ENCODE peak calls at places on chromosomes 13 and 19, in seven cellular contexts. M is keratinocyte, E is neural progenitor cell, A is OCI-LY7, R is fibroblast of lung, B is PC-3, G is mesendoderm. S is an unnamed sample.

GRCh38 chr13:38543561-38543960 is 143.3 kb upstream of the FREM2 start:
- DNase-seq in A (no peak), R (peak; percentile 70), E (no peak), B (no peak), M (no peak), G (no peak), S (no peak)

GRCh38 chr13:98892077-98892476 is 85.8 kb downstream of the DOCK9 start:
- DNase-seq in M (no peak), G (no peak), B (no peak), A (no peak), E (no peak), R (no peak), S (no peak)

GRCh38 chr19:44576843-44577565 is 36.4 kb upstream of the IGSF23 start:
- DNase-seq in M (no peak), G (peak; percentile 75), E (peak; percentile 58), R (peak; percentile 28), A (peak; percentile 41), B (peak; percentile 71), S (peak; percentile 84)

GRCh38 chr19:23470873-23471555 is 75.7 kb upstream of the ZNF91 start:
- DNase-seq in R (no peak), E (no peak), M (no peak), B (no peak), A (no peak), G (no peak), S (peak; percentile 66)

GRCh38 chr13:45316996-45317395 is 24.0 kb downstream of the TPT1 start:
- DNase-seq in M (no peak), G (no peak), B (no peak), R (no peak), E (no peak), A (no peak), S (no peak)

GRCh38 chr19:41545547-41545946 is 30.4 kb upstream of the CEACAM21 start:
- DNase-seq in B (no peak), M (no peak), A (peak; percentile 51), E (no peak), R (no peak), G (no peak), S (no peak)

GRCh38 chr13:30916991-30917390 is 10.9 kb downstream of the MEDAG start:
- DNase-seq in E (no peak), B (no peak), M (no peak), A (no peak), R (no peak), G (no peak), S (no peak)

GRCh38 chr13:46100191-46100877 is 4.5 kb downstream of the CPB2 start:
- DNase-seq in M (no peak), E (no peak), R (peak; percentile 3), A (peak; percentile 2), B (no peak), G (no peak), S (no peak)

GRCh38 chr13:72132065-72132464 is 265.1 kb upstream of the DACH1 start:
- DNase-seq in G (peak; percentile 13), R (no peak), B (no peak), E (no peak), A (no peak), M (no peak), S (no peak)

GRCh38 chr19:44848036-44848804 is 2.1 kb downstream of the NECTIN2 start:
- DNase-seq in M (no peak), A (no peak), R (peak; percentile 57), E (peak; percentile 67), B (peak; percentile 30), G (peak; percentile 93), S (peak; percentile 87)

GRCh38 chr13:104327217-104327616 is 1261.0 kb upstream of the SLC10A2 start:
- DNase-seq in R (peak; percentile 26), G (no peak), A (no peak), M (no peak), E (no peak), B (no peak), S (no peak)

GRCh38 chr13:73001971-73002370 is 56.8 kb upstream of the KLF5 start:
- DNase-seq in A (no peak), G (no peak), M (no peak), E (no peak), R (no peak), B (no peak), S (no peak)

GRCh38 chr13:110294624-110295023 is 12.3 kb downstream of the COL4A1 start:
- DNase-seq in M (no peak), B (no peak), E (no peak), R (no peak), G (no peak), A (no peak), S (no peak)

GRCh38 chr13:110293649-110294048 is 13.3 kb downstream of the COL4A1 start:
- DNase-seq in G (no peak), A (no peak), M (no peak), E (no peak), R (no peak), B (no peak), S (no peak)

GRCh38 chr13:110293037-110293436 is 13.9 kb downstream of the COL4A1 start:
- DNase-seq in G (no peak), E (no peak), M (no peak), B (no peak), R (no peak), A (no peak), S (no peak)

GRCh38 chr13:110291286-110291685 is 15.7 kb downstream of the COL4A1 start:
- DNase-seq in E (no peak), B (no peak), R (no peak), G (no peak), M (no peak), A (no peak), S (no peak)

DNA sequence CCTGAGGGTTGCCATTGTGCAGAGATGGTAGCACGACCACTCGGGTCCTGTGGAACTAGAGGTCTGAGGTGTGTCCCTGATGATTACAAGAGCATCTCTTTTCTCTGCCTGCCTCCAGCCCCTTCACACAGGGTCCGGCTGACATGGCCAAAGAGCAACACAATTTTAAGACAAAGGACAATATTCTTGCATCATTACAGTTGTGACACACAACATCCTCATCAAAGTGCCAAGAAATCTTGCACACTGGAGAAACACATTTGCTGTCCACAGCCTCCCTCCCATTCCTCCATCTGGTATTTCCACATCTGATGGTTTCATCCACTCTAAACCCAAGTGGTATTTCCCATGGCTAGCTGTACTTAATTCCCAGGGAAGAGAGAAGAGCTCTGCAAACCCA is 12.8 kb downstream of the COL4A1 start:
- DNase-seq in B (no peak), R (no peak), G (no peak), M (no peak), A (no peak), E (no peak), S (no peak)
- H3K79me2 ChIP-seq in B (no peaks in the 10 kb centered on the region), R (peaks cover 57% of the 10 kb centered on the region), G (peaks cover 8% of the 10 kb centered on the region), M (peaks cover 19% of the 10 kb centered on the region), A (no peaks in the 10 kb centered on the region), E (peaks cover 38% of the 10 kb centered on the region), S (peaks cover 39% of the 10 kb centered on the region)

DNA sequence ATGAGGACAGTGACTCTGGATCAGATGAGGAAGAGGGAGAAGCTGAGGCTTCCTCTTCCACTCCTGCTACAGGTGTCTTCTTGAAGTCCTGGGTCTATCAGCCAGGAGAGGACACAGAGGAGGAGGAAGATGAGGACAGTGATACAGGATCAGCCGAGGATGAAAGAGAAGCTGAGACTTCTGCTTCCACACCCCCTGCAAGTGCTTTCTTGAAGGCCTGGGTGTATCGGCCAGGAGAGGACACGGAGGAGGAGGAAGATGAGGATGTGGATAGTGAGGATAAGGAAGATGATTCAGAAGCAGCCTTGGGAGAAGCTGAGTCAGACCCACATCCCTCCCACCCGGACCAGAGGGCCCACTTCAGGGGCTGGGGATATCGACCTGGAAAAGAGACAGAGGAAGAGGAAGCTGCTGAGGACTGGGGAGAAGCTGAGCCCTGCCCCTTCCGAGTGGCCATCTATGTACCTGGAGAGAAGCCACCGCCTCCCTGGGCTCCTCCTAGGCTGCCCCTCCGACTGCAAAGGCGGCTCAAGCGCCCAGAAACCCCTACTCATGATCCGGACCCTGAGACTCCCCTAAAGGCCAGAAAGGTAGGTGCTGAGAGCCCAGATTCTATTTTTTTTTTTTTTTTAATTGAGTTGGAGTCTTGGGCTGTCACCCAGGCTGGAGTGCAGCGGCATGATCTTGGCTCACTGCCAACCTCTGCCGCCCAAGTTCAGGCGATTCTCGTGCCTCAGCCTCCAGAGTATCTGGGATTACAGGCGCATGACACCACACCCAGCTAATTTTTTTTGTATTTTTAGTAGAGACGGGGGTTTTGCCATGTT is 2.3 kb downstream of the PPP1R15A start:
- DNase-seq in E (peak; percentile 1), R (peak; percentile 76), A (no peak), G (no peak), M (peak; percentile 40), B (peak; percentile 73), S (no peak)
- H3K4me3 ChIP-seq in E (no peak overlapping the region), R (peak overlapping the region; percentile 97), A (peak overlapping the region; percentile 84), G (no peak overlapping the region), M (peak overlapping the region; percentile 99), B (peak overlapping the region; percentile 100), S (peak overlapping the region; percentile 10)

DNA sequence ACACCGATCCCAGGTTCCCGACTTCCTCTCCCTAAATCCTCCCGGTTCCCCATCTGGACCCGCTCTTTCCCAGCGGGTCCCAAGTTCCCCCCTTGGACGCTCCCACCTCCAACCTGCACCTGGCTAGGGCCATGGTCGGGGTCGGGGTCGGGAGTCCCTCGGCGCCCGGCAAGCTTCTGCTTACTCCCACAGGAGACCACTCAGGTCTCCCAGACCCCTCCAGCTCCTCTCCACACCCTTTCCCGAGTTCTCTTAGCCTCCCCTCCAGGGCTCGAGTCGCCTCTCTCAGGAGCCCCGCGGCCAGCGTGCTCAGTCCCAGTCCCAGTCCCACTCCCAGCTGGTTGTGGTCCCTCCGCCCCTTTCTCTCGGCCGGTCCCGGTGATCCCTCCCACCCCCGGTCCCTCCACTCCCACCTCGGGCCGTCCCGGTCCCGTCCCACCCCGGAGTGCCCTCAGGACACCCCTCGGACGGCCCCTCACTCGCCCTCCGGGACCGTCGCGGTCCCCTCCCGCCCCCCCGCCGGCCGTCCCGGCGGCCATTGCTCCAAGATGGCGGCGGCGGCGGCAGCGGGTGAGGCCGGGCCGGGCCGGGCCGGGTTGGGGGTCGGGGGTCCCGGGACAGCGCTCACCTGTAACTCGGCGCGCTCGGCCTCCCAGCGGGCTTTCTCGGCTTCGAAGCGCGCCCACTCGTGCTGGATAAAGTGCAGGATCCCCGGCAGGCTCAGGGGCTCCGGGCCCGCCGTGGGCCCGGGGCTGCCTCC is at the start of gene FKRP:
- DNase-seq in E (peak; percentile 69), A (peak; percentile 36), G (no peak), R (no peak), B (no peak), M (no peak), S (peak; percentile 56)
- H3K79me2 ChIP-seq in E (peaks cover 74% of the 10 kb centered on the region), A (peaks cover 51% of the 10 kb centered on the region), G (peaks cover 51% of the 10 kb centered on the region), R (peaks cover 58% of the 10 kb centered on the region), B (peaks cover 58% of the 10 kb centered on the region), M (peaks cover 58% of the 10 kb centered on the region), S (peaks cover 51% of the 10 kb centered on the region)

DNA sequence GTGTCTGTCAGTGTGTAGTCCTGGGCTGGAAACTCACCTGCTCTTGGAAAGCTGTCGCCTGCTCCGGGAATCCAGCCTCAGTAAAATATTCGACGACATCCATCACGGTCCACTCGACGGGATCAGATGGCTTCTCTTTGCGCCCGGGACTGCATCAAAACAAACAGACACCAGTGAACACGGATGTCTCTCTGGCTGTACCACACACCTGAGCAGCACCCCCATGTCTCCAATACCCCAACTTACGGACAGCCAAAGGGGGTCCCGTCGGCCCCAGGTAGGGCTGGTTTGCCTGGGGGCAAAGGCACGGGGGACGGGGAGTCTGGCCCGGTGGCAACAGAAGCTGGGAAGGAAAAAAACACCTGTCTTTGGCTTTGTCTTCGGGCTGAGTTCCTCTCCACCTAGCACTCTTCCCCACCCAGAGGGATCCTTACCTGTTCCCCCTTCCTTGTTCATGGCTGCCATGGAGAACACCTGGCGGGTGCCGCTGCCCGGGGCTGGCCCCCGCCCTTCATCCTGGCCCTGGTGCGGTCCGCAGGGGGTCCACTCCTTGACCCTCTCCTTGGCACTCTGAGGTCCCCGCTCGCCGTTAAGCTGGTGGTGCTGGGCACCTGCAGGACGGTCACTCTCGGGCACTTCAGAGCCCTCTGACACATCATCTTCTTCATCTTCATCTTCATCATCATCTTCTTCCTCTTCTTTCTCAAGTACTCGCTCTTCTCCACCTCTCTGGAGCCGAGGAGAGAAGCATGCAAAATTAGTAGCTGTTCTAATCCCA is 1.7 kb downstream of the SAMD1 start:
- DNase-seq in R (no peak), G (no peak), A (no peak), B (no peak), M (no peak), E (no peak), S (no peak)
- H3K4me3 ChIP-seq in R (peak overlapping the region; percentile 35), G (peak overlapping the region; percentile 35), A (peak overlapping the region; percentile 87), B (peak overlapping the region; percentile 67), M (peak overlapping the region; percentile 39), E (peak overlapping the region; percentile 70), S (peak overlapping the region; percentile 56)

S was measured in GM23338.